ENCODE peak calls at places on chromosomes 1 and 21, in six cellular contexts. X is Caki2; V is HuH-7; Y is activated T-cell treated with anti-CD3 and anti-CD28 coated beads, Interleukin-2, amount 50 U/mL, for 72 hours; J is heart left ventricle; P is KBM-7. O is an unnamed sample.

GRCh38 chr1:227939791-227940771 is 7.7 kb downstream of the WNT9A start:
- DNase-seq in X (no peak), V (no peak), Y (no peak), J (peak), P (no peak), O (no peak)

GRCh38 chr1:162391790-162392563 is 10.4 kb downstream of the C1orf226 start:
- DNase-seq in X (no peak), V (peak), Y (no peak), J (no peak), P (peak), O (peak)

GRCh38 chr21:42218836-42219605 is at the start of gene ABCG1:
- DNase-seq in X (peak), V (peak), Y (peak), J (peak), P (no peak), O (peak)

GRCh38 chr1:161885013-161885412 is 118.9 kb downstream of the ATF6 start:
- DNase-seq in X (peak), V (peak), Y (no peak), J (peak), P (no peak), O (peak)

GRCh38 chr1:204463125-204464060 is 31.2 kb downstream of the PIK3C2B start:
- DNase-seq in X (no peak), V (no peak), Y (no peak), J (no peak), P (peak), O (no peak)

GRCh38 chr1:201385299-201385891 is 7.9 kb upstream of the TNNT2 start:
- DNase-seq in X (peak), V (peak), Y (peak), J (peak), P (peak), O (peak)

GRCh38 chr1:18866314-18866713 is 6.9 kb upstream of the TAS1R2 start:
- DNase-seq in X (no peak), V (no peak), Y (no peak), J (no peak), P (no peak), O (no peak)

GRCh38 chr1:198776602-198777029 is 137.8 kb downstream of the PTPRC start:
- DNase-seq in X (no peak), V (no peak), Y (no peak), J (peak), P (peak), O (peak)

GRCh38 chr1:27590917-27591508 is 12.9 kb downstream of the AHDC1 start:
- DNase-seq in X (no peak), V (no peak), Y (no peak), J (no peak), P (no peak), O (no peak)

GRCh38 chr1:39613250-39613649 is 26.2 kb downstream of the HEYL start:
- DNase-seq in X (no peak), V (no peak), Y (no peak), J (no peak), P (no peak), O (no peak)

GRCh38 chr1:68973459-68974244 is 476.8 kb upstream of the DEPDC1 start:
- DNase-seq in X (peak), V (no peak), Y (no peak), J (no peak), P (no peak), O (no peak)

GRCh38 chr21:33897739-33898138 is 17.9 kb downstream of the ATP5PO start:
- DNase-seq in X (no peak), V (no peak), Y (no peak), J (no peak), P (no peak), O (no peak)

GRCh38 chr1:87684786-87685185 is 356.1 kb downstream of the LMO4 start:
- DNase-seq in X (no peak), V (no peak), Y (no peak), J (peak), P (no peak), O (no peak)

GRCh38 chr1:203381151-203381751 is 30.3 kb upstream of the FMOD start:
- DNase-seq in X (no peak), V (no peak), Y (no peak), J (no peak), P (no peak), O (no peak)

GRCh38 chr21:14987370-14988170 is 77.2 kb downstream of the NRIP1 start:
- DNase-seq in X (no peak), V (no peak), Y (no peak), J (no peak), P (no peak), O (no peak)

GRCh38 chr21:32329331-32329730 is 30.7 kb downstream of the MRAP start:
- DNase-seq in X (no peak), V (no peak), Y (no peak), J (no peak), P (no peak), O (no peak)

GRCh38 chr1:21896652-21897532 is 40.2 kb downstream of the HSPG2 start:
- DNase-seq in X (no peak), V (no peak), Y (no peak), J (peak), P (no peak), O (peak)

GRCh38 chr1:229070168-229070567 is 200.7 kb upstream of the RAB4A start:
- DNase-seq in X (no peak), V (no peak), Y (no peak), J (peak), P (no peak), O (peak)

O was measured in HT-29.